ENCODE peak calls at places on chromosomes 7 and 10, in four cellular contexts. One of them, this sample, is unnamed.

GRCh38 chr10:49241365-49241764 is 53.2 kb upstream of the TMEM273 start:
- DNase-seq in AG04450: no peak
- DNase-seq in hepatocyte: no peak
- DNase-seq in fibroblast of mammary gland: no peak
- DNase-seq in this sample: no peak

GRCh38 chr7:21364838-21365267 is 63.0 kb upstream of the SP4 start:
- DNase-seq in AG04450: no peak
- DNase-seq in hepatocyte: no peak
- DNase-seq in fibroblast of mammary gland: no peak
- DNase-seq in this sample: no peak

GRCh38 chr7:33423646-33424020 is 294.3 kb downstream of the BBS9 start:
- DNase-seq in AG04450: no peak
- DNase-seq in hepatocyte: no peak
- DNase-seq in fibroblast of mammary gland: peak
- DNase-seq in this sample: peak

GRCh38 chr10:106540606-106541005 is 623.9 kb downstream of the SORCS1 start:
- DNase-seq in AG04450: no peak
- DNase-seq in hepatocyte: no peak
- DNase-seq in fibroblast of mammary gland: no peak
- DNase-seq in this sample: peak

GRCh38 chr10:44379907-44380306 is 5.0 kb downstream of the CXCL12 start:
- DNase-seq in AG04450: no peak
- DNase-seq in hepatocyte: no peak
- DNase-seq in fibroblast of mammary gland: no peak
- DNase-seq in this sample: no peak

GRCh38 chr7:91556956-91557650 is 292.9 kb downstream of the FZD1 start:
- DNase-seq in AG04450: no peak
- DNase-seq in hepatocyte: no peak
- DNase-seq in fibroblast of mammary gland: no peak
- DNase-seq in this sample: no peak

GRCh38 chr7:100867040-100867795 is at the start of gene TRIP6:
- DNase-seq in AG04450: peak
- DNase-seq in hepatocyte: peak
- DNase-seq in fibroblast of mammary gland: peak
- DNase-seq in this sample: peak

GRCh38 chr7:88927-89921 is 103.1 kb upstream of the FAM20C start:
- DNase-seq in AG04450: no peak
- DNase-seq in hepatocyte: peak
- DNase-seq in fibroblast of mammary gland: peak
- DNase-seq in this sample: peak

GRCh38 chr10:117457932-117458331 is 82.7 kb upstream of the PDZD8 start:
- DNase-seq in AG04450: no peak
- DNase-seq in hepatocyte: no peak
- DNase-seq in fibroblast of mammary gland: no peak
- DNase-seq in this sample: no peak

GRCh38 chr7:32536585-32536984 is 41.3 kb downstream of the AVL9 start:
- DNase-seq in AG04450: peak
- DNase-seq in hepatocyte: no peak
- DNase-seq in fibroblast of mammary gland: peak
- DNase-seq in this sample: peak

GRCh38 chr7:45146531-45147379 is 10.8 kb upstream of the RAMP3 start:
- DNase-seq in AG04450: no peak
- DNase-seq in hepatocyte: no peak
- DNase-seq in fibroblast of mammary gland: no peak
- DNase-seq in this sample: no peak

GRCh38 chr10:1638889-1639418 is 98.4 kb downstream of the ADARB2 start:
- DNase-seq in AG04450: no peak
- DNase-seq in hepatocyte: no peak
- DNase-seq in fibroblast of mammary gland: no peak
- DNase-seq in this sample: no peak

GRCh38 chr10:76675951-76676587 is 961.5 kb downstream of the KCNMA1 start:
- DNase-seq in AG04450: no peak
- DNase-seq in hepatocyte: peak
- DNase-seq in fibroblast of mammary gland: peak
- DNase-seq in this sample: peak

GRCh38 chr7:11379641-11380040 is 406.0 kb downstream of the PHF14 start:
- DNase-seq in AG04450: no peak
- DNase-seq in hepatocyte: no peak
- DNase-seq in fibroblast of mammary gland: no peak
- DNase-seq in this sample: no peak

GRCh38 chr10:74377476-74377875 is 226.5 kb downstream of the ADK start:
- DNase-seq in AG04450: no peak
- DNase-seq in hepatocyte: no peak
- DNase-seq in fibroblast of mammary gland: no peak
- DNase-seq in this sample: peak

GRCh38 chr10:101967713-101968112 is 88.3 kb downstream of the ARMH3 start:
- DNase-seq in AG04450: peak
- DNase-seq in hepatocyte: no peak
- DNase-seq in fibroblast of mammary gland: peak
- DNase-seq in this sample: peak

DNA sequence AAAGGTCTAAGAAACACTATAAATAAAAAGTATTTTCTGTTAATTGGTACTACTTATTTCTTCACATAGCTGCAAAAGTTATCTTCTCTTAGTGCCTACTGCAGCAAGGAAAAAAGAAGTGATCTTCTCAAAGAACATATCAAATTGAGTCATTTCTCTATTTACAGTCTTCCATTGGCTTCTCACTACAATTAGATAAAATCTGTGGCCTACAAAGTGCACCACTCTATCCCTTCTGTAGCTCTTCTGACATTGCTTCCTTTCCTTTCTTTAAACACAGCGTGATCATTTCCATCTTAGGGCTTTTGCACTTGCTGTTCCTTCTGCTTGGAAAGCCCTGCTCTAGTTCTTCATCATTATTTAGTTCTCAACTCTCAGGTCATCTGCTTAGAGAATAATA is 44.7 kb downstream of the MXI1 start:
- DNase-seq in AG04450: no peak
- DNase-seq in hepatocyte: no peak
- DNase-seq in fibroblast of mammary gland: no peak
- DNase-seq in this sample: no peak
- H3K4me3 ChIP-seq in AG04450: no peak
- H3K4me3 ChIP-seq in hepatocyte: no peak
- H3K4me3 ChIP-seq in fibroblast of mammary gland: no peak
- H3K4me3 ChIP-seq in this sample: no peak

DNA sequence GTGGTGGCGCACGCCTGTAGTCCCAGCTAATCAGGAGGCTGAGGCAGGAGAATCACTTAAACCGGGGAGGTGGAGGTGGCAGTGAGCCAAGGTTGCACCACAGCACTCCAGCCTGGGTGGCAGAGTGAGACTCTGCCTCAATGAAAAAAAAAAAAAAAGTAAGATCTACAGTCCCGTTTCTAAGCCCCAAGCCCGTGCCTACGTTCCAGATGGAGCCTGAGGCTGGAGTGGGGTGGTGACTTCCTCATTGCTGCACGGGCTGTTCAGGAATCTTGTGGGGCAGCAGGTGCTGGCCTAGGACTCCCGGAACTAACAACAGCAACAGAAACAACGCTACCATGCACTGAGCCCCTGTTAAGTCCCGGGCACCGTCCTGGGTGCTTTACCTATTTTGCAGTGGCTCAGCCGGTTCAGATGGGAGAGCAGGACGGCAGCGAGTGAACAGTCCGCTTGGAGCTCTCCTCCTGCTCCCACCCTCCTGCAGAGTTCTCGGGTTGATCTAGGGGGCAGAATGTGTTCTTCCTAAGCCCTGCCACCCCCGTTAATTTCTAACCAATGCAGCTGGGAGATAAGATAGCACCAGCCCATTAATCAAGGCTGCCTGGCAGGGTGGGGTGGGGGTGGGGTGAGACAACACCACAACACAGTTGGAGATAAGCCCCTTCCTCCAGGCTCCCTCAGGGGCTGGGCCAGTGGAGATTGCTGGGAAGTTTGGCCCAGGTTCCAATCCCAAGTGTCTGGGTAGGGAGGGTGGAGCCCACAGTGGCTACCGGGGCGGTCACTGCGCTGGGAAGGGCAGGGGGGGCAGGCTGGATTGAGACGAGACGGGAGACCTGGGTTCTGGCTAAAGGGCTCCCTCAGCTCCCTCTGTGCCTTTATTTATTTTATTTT is 17.0 kb upstream of the SFRP5 start:
- DNase-seq in AG04450: no peak
- DNase-seq in hepatocyte: peak
- DNase-seq in fibroblast of mammary gland: no peak
- DNase-seq in this sample: peak
- TF ChIP-seq CTCF in AG04450: no peak
- TF ChIP-seq CTCF in hepatocyte: peak
- TF ChIP-seq CTCF in fibroblast of mammary gland: no peak
- TF ChIP-seq CTCF in this sample: no peak

GRCh38 chr7:55142919-55143600 is 124.2 kb downstream of the EGFR start:
- DNase-seq in AG04450: no peak
- DNase-seq in hepatocyte: no peak
- DNase-seq in fibroblast of mammary gland: no peak
- DNase-seq in this sample: no peak

GRCh38 chr7:55140981-55141278 is 122.1 kb downstream of the EGFR start:
- DNase-seq in AG04450: no peak
- DNase-seq in hepatocyte: no peak
- DNase-seq in fibroblast of mammary gland: no peak
- DNase-seq in this sample: no peak

GRCh38 chr7:55138663-55139062 is 119.8 kb downstream of the EGFR start:
- DNase-seq in AG04450: no peak
- DNase-seq in hepatocyte: no peak
- DNase-seq in fibroblast of mammary gland: no peak
- DNase-seq in this sample: no peak

GRCh38 chr7:55144333-55144954 is 125.6 kb downstream of the EGFR start:
- DNase-seq in AG04450: no peak
- DNase-seq in hepatocyte: no peak
- DNase-seq in fibroblast of mammary gland: no peak
- DNase-seq in this sample: no peak

GRCh38 chr7:55140221-55140980 is 121.6 kb downstream of the EGFR start:
- DNase-seq in AG04450: peak
- DNase-seq in hepatocyte: peak
- DNase-seq in fibroblast of mammary gland: peak
- DNase-seq in this sample: peak
- H3K4me3 ChIP-seq in AG04450: no peak
- H3K4me3 ChIP-seq in hepatocyte: no peak
- H3K4me3 ChIP-seq in fibroblast of mammary gland: no peak
- H3K4me3 ChIP-seq in this sample: no peak

GRCh38 chr7:80699030-80699638 is 60.7 kb downstream of the CD36 start:
- DNase-seq in AG04450: no peak
- DNase-seq in hepatocyte: peak
- DNase-seq in fibroblast of mammary gland: peak
- DNase-seq in this sample: peak
- TF ChIP-seq CTCF in AG04450: peak
- TF ChIP-seq CTCF in hepatocyte: peak
- TF ChIP-seq CTCF in fibroblast of mammary gland: peak
- TF ChIP-seq CTCF in this sample: peak

GRCh38 chr7:141094336-141095070 is 20.6 kb downstream of the TMEM178B start:
- DNase-seq in AG04450: no peak
- DNase-seq in hepatocyte: no peak
- DNase-seq in fibroblast of mammary gland: no peak
- DNase-seq in this sample: no peak
- H3K4me3 ChIP-seq in AG04450: no peak
- H3K4me3 ChIP-seq in hepatocyte: no peak
- H3K4me3 ChIP-seq in fibroblast of mammary gland: no peak
- H3K4me3 ChIP-seq in this sample: no peak

GRCh38 chr7:37557810-37558209 is 109.1 kb upstream of the ELMO1 start:
- DNase-seq in AG04450: no peak
- DNase-seq in hepatocyte: no peak
- DNase-seq in fibroblast of mammary gland: no peak
- DNase-seq in this sample: no peak
- TF ChIP-seq CTCF in AG04450: no peak
- TF ChIP-seq CTCF in hepatocyte: no peak
- TF ChIP-seq CTCF in fibroblast of mammary gland: no peak
- TF ChIP-seq CTCF in this sample: no peak